ENCODE peak calls at places on chromosomes 4 and X, in four cellular contexts. V is uterus, I is spleen, H is ovary. K is an unnamed sample.

GRCh38 chr4:38371391-38371851 is 292.6 kb upstream of the KLF3 start:
- DNase-seq in I (no peak), V (no peak), H (no peak), K (no peak)

GRCh38 chrX:18961686-18962085 is 22.2 kb downstream of the PHKA2 start:
- DNase-seq in V (no peak), H (no peak), I (no peak), K (no peak)

GRCh38 chr4:122423246-122423645 is 33.3 kb downstream of the IL2 start:
- DNase-seq in V (no peak), I (no peak), H (no peak), K (no peak)

GRCh38 chr4:66357316-66357715 is 687.0 kb upstream of the EPHA5 start:
- DNase-seq in H (no peak), I (no peak), V (no peak), K (no peak)

GRCh38 chr4:140309124-140309870 is 64.1 kb upstream of the SCOC start:
- DNase-seq in I (no peak), H (no peak), V (no peak), K (no peak)

GRCh38 chr4:138202686-138203085 is 39.5 kb downstream of the SLC7A11 start:
- DNase-seq in H (no peak), V (no peak), I (no peak), K (no peak)

GRCh38 chr4:148444296-148445070 is 2.3 kb upstream of the NR3C2 start:
- DNase-seq in V (peak; percentile 38), H (peak; percentile 27), I (peak; percentile 91), K (peak; percentile 24)

GRCh38 chr4:169620846-169621228 is 459 bp downstream of the CLCN3 start:
- DNase-seq in I (no peak), V (no peak), H (peak; percentile 17), K (no peak)

GRCh38 chr4:3765271-3766206 is 646 bp upstream of the ADRA2C start:
- DNase-seq in I (no peak), V (peak; percentile 52), H (no peak), K (no peak)

GRCh38 chr4:54556587-54556986 is 101.2 kb upstream of the KIT start:
- DNase-seq in V (no peak), H (no peak), I (no peak), K (no peak)
- TF ChIP-seq CTCF in V (no peak), H (no peak), I (no peak), K (no peak)

GRCh38 chr4:8238061-8238511 is 31.5 kb upstream of the HTRA3 start:
- DNase-seq in I (peak; percentile 88), H (no peak), V (no peak), K (no peak)

GRCh38 chr4:8236920-8237195 is 32.7 kb upstream of the HTRA3 start:
- DNase-seq in I (no peak), V (no peak), H (no peak), K (no peak)

GRCh38 chr4:8238515-8239053 is 31.0 kb upstream of the HTRA3 start:
- DNase-seq in H (no peak), I (no peak), V (no peak), K (no peak)

GRCh38 chr4:8236141-8236919 is 33.2 kb upstream of the HTRA3 start:
- DNase-seq in I (no peak), H (no peak), V (no peak), K (no peak)

GRCh38 chr4:8237256-8237989 is 32.1 kb upstream of the HTRA3 start:
- DNase-seq in I (no peak), H (no peak), V (no peak), K (no peak)
- H3K4me1 ChIP-seq in I (peaks cover 30% of the 10 kb centered on the region), H (peaks cover 2% of the 10 kb centered on the region), V (no peaks in the 10 kb centered on the region), K (no peaks in the 10 kb centered on the region)

GRCh38 chr4:186845137-186845842 is 121.6 kb upstream of the FAT1 start:
- DNase-seq in I (no peak), V (peak; percentile 25), H (peak; percentile 29), K (no peak)
- TF ChIP-seq POLR2A in I (no peak), V (no peak), H (no peak), K (no peak)

DNA sequence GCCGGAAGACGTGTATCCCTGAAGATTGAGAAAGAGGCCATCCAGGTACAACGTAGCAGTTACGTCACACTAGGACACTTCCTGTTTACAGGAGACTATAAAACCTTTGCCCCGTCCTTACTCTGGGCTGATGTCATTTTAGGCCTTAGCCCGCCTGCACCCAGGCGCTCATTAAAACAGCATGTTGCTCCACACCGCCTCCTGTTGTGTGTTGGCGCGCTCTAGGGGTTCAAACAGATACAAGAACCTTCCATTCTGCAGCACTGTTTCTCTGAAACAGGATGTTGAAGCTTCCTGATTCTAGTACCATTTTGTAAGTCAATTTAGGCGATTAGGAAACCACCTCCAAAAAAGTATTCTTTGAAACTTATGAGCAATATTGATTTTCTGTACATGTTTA is 722.1 kb downstream of the PCDH7 start:
- DNase-seq in V (no peak), H (no peak), I (no peak), K (no peak)
- TF ChIP-seq CTCF in V (no peak), H (no peak), I (no peak), K (no peak)

GRCh38 chr4:6939761-6940743 is 30.4 kb downstream of the TBC1D14 start:
- DNase-seq in V (no peak), H (no peak), I (no peak), K (no peak)

GRCh38 chr4:6943012-6943869 is 33.6 kb downstream of the TBC1D14 start:
- DNase-seq in H (no peak), V (no peak), I (peak; percentile 73), K (no peak)

GRCh38 chr4:6940744-6941137 is 31.1 kb downstream of the TBC1D14 start:
- DNase-seq in V (no peak), I (peak; percentile 1), H (no peak), K (no peak)

GRCh38 chr4:6942238-6942800 is 32.7 kb downstream of the TBC1D14 start:
- DNase-seq in H (peak; percentile 62), V (peak; percentile 37), I (peak; percentile 78), K (no peak)

GRCh38 chr4:6941796-6942195 is 32.2 kb downstream of the TBC1D14 start:
- DNase-seq in V (no peak), I (peak; percentile 63), H (no peak), K (no peak)
- H3K4me1 ChIP-seq in V (peaks cover 8% of the 10 kb centered on the region), I (peaks cover 86% of the 10 kb centered on the region), H (peaks cover 12% of the 10 kb centered on the region), K (peaks cover 7% of the 10 kb centered on the region)

DNA sequence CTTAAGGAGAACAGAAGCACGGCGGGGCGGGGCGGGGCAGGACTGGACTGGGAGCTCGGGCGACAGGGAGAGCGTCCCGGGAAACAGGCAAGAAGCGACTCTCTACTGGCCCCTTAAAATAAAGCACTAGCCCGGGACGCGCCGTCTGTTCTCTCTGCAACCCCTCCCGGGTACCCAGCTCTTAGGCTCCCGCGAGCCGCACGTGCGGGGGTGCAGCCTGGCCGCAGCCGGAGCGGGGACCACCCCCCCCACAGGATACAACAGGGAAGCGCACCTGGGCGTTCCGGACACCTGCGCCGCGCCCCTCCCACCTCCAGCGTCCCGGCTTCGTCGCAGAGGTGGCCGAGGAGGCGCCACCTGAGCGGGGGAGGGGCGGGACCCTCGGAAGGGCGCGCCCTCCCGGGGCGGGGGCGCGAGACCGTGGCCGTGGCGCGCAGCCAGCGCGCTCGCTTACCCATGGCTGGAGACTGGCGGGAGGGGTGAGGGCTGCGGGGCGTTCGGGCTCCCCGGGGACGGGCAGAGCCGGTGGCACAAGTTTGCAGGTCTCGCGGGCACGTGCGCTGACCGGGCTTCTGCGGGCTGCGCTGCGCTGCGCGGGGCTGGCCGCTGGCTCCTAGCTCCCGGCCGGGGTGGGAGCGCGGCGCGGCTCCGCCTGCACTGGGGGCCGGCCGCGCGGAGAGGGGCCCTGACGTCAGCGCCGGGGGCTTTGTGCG is 91.5 kb downstream of the GEMIN8 start:
- DNase-seq in V (peak; percentile 15), I (peak; percentile 76), H (no peak), K (peak; percentile 48)
- TF ChIP-seq POLR2A in V (peak; percentile 15), I (no peak), H (no peak), K (no peak)

GRCh38 chrX:144722307-144722706 is 525.0 kb upstream of the SPANXN1 start:
- DNase-seq in I (no peak), V (no peak), H (no peak), K (no peak)
- TF ChIP-seq CTCF in I (no peak), V (no peak), H (no peak), K (no peak)

DNA sequence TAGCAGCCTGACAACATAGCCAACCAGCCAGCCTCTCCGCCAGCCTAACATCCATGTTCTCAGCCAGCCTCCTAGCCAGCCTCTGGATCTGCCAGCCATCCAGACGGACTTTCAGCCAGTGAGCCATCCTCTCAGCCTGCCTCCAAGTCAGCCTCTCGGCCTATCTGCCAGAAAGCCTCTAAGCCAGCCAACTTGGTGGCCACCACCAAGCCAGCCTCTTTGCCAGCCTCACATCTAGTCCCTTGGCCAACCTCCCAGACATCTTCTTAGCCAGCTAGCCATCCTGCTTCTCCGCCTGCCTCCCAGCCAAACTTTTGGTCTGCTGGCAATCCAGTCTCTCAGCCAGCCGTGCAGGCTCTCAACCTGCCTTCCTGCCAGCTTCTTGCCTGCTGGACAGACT is 16.4 kb upstream of the ARAP2 start:
- DNase-seq in H (no peak), V (no peak), I (no peak), K (no peak)
- H3K4me1 ChIP-seq in H (no peaks in the 10 kb centered on the region), V (no peaks in the 10 kb centered on the region), I (peaks cover 10% of the 10 kb centered on the region), K (no peaks in the 10 kb centered on the region)

GRCh38 chrX:106611323-106611681 is 476 bp upstream of the RADX start:
- DNase-seq in H (no peak), I (no peak), V (no peak), K (no peak)

GRCh38 chrX:106615041-106615440 is 3.3 kb downstream of the RADX start:
- DNase-seq in V (no peak), I (no peak), H (no peak), K (no peak)

GRCh38 chrX:106612403-106612789 is 618 bp downstream of the RADX start:
- DNase-seq in I (no peak), V (no peak), H (no peak), K (no peak)

GRCh38 chrX:106613277-106613676 is 1.5 kb downstream of the RADX start:
- DNase-seq in V (no peak), H (no peak), I (no peak), K (no peak)

GRCh38 chrX:106611682-106612402 is at the start of gene RADX:
- DNase-seq in H (peak; percentile 77), I (peak; percentile 95), V (peak; percentile 72), K (peak; percentile 62)
- TF ChIP-seq POLR2A in H (peak; percentile 69), I (peak; percentile 19), V (peak; percentile 31), K (no peak)

K was measured in breast epithelium.